ENCODE peak calls at places on chromosomes 11 and 22, in five cellular contexts. L is trophoblast cell, E is IMR-90, G is neuronal stem cell, U is H1. R is an unnamed sample.
A peak's percentile ranks its signal among the peaks of the same experiment; 100 is the strongest.

GRCh38 chr11:120514541-120515121 is 3.1 kb downstream of the GRIK4 start:
- DNase-seq in L (no peak), E (no peak), G (no peak), U (no peak), R (no peak)

GRCh38 chr11:32297629-32298028 is 137.7 kb downstream of the WT1 start:
- DNase-seq in L (peak; percentile 37), E (peak; percentile 36), G (no peak), U (no peak), R (no peak)

GRCh38 chr11:16874275-16874975 is 136.0 kb downstream of the C11orf58 start:
- DNase-seq in L (no peak), E (no peak), G (no peak), U (no peak), R (no peak)

GRCh38 chr22:45883811-45884170 is 93.2 kb downstream of the WNT7B start:
- DNase-seq in L (no peak), E (no peak), G (no peak), U (no peak), R (peak; percentile 12)

GRCh38 chr11:28535677-28536076 is 427.5 kb downstream of the METTL15 start:
- DNase-seq in L (peak; percentile 36), E (no peak), G (no peak), U (no peak), R (no peak)

GRCh38 chr11:3162410-3163240 is 2.5 kb downstream of the OSBPL5 start:
- DNase-seq in L (no peak), E (no peak), G (no peak), U (no peak), R (no peak)

GRCh38 chr11:63813035-63813562 is at the start of gene SPINDOC:
- DNase-seq in L (peak; percentile 71), E (peak; percentile 47), G (peak; percentile 77), U (peak; percentile 88), R (peak; percentile 73)

GRCh38 chr11:88414981-88415391 is 77.5 kb upstream of the CTSC start:
- DNase-seq in L (no peak), E (peak; percentile 44), G (no peak), U (no peak), R (no peak)

GRCh38 chr11:125945797-125946520 is at the start of gene VSIG10L2:
- DNase-seq in L (no peak), E (no peak), G (no peak), U (no peak), R (no peak)

GRCh38 chr11:105432241-105432995 is 177.5 kb upstream of the GRIA4 start:
- DNase-seq in L (no peak), E (no peak), G (no peak), U (no peak), R (no peak)

GRCh38 chr11:11329062-11329806 is 23.8 kb downstream of the CSNK2A3 start:
- DNase-seq in L (peak; percentile 76), E (no peak), G (no peak), U (no peak), R (no peak)

GRCh38 chr22:26464312-26464711 is 19.3 kb downstream of the HPS4 start:
- DNase-seq in L (peak; percentile 97), E (no peak), G (no peak), U (no peak), R (no peak)

GRCh38 chr11:62680825-62681240 is 2.0 kb upstream of the UBXN1 start:
- DNase-seq in L (peak; percentile 69), E (peak; percentile 87), G (no peak), U (no peak), R (no peak)

GRCh38 chr22:22720724-22721261 is 76.4 kb downstream of the GGTLC2 start:
- DNase-seq in L (peak; percentile 96), E (no peak), G (no peak), U (no peak), R (no peak)

GRCh38 chr11:132258865-132259264 is 888.5 kb downstream of the NTM start:
- DNase-seq in L (no peak), E (peak; percentile 72), G (no peak), U (no peak), R (no peak)

GRCh38 chr22:44023404-44024287 is 456 bp upstream of the PARVB start:
- DNase-seq in L (peak; percentile 19), E (peak; percentile 12), G (no peak), U (peak; percentile 60), R (peak; percentile 42)

GRCh38 chr22:31179345-31179744 is 19.4 kb downstream of the RNF185 start:
- DNase-seq in L (no peak), E (peak; percentile 23), G (no peak), U (no peak), R (no peak)

GRCh38 chr11:110088535-110089344 is 4.5 kb upstream of the ZC3H12C start:
- DNase-seq in L (no peak), E (no peak), G (no peak), U (no peak), R (no peak)

GRCh38 chr11:64766881-64767280 is 7.1 kb upstream of the PYGM start:
- DNase-seq in L (no peak), E (no peak), G (no peak), U (no peak), R (no peak)

GRCh38 chr11:65439331-65440181 is 17.0 kb downstream of the NEAT1 start:
- DNase-seq in L (peak; percentile 32), E (peak; percentile 48), G (no peak), U (no peak), R (no peak)

GRCh38 chr11:118689503-118689851 is 10.0 kb upstream of the TREH start:
- DNase-seq in L (no peak), E (no peak), G (peak; percentile 18), U (no peak), R (no peak)

GRCh38 chr11:118689852-118690552 is 10.6 kb upstream of the TREH start:
- DNase-seq in L (peak; percentile 90), E (peak; percentile 73), G (peak; percentile 81), U (peak; percentile 99), R (peak; percentile 98)

GRCh38 chr11:118687906-118688305 is 8.5 kb upstream of the TREH start:
- DNase-seq in L (no peak), E (no peak), G (no peak), U (no peak), R (no peak)

GRCh38 chr11:118690553-118691304 is 11.3 kb upstream of the TREH start:
- DNase-seq in L (no peak), E (no peak), G (no peak), U (no peak), R (no peak)

DNA sequence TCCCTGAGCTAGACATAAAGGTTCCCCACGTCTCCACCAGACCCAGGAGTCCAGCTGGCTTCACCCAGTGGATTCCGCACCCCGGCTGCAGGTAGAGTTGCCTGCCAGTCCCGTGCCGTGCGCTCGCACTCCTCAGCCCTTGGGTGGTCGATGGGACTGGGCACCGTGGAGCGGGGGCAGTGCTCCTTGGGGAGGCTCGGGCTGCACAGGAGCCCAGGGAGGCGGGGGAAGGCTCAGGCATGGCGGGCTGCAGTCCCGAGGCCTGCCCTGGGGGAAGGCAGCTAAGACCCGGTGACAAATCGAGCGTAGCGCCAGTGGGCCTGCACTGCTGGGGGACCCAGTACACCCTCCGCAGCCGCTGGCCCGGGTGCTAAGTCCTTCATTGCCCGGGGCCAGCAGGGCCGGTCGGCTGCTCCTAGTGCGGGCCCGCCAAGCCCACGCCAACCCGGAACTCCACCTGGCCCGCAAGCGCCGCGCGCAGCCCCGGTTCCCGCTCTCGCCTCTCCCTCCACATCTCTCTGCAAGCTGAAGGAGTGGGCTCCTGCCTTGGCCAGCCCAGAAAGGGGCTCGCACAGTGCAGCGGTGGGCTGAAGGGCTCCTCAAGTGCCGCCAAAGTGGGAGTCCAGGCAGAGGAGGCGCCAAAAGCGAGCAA is 9.5 kb upstream of the TREH start:
- DNase-seq in L (no peak), E (no peak), G (no peak), U (no peak), R (no peak)
- H3K9ac ChIP-seq in L (no peak overlapping the region), E (no peak overlapping the region), G (peak overlapping the region; percentile 70), U (no peak overlapping the region), R (no peak overlapping the region)

DNA sequence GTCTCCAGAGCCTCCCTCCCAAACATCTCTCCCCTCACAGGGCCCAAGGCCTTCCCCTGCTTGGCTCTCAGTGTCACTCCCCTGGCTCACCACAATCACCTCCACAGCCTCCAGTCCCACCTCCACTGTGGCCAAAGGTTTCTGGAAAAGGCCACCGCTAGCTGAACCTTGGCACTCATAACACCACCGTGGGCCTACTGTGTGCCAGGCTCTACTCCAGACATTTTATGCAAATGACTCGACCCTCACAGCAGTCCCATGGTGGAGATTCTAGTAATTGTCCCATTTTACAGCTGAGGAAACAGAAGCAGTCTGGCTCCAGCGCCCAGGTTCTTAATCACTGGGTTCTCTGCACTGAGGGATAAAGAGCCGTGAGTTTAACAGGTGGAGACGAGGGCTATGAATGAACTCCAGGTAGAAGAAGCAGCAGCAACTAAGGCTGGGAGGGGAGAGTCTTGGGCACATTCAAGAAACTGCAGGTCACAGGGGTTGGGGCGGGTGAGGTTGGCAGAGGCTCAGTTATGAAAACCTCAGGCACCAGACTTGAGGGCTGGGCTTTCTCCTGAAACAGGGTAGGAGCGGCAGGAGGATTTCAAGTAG is 12.3 kb downstream of the P2RY2 start:
- DNase-seq in L (no peak), E (no peak), G (no peak), U (no peak), R (no peak)
- H2BK5ac ChIP-seq in L (no peak overlapping the region), E (no peak overlapping the region), G (no peak overlapping the region), U (no peak overlapping the region), R (no peak overlapping the region)

DNA sequence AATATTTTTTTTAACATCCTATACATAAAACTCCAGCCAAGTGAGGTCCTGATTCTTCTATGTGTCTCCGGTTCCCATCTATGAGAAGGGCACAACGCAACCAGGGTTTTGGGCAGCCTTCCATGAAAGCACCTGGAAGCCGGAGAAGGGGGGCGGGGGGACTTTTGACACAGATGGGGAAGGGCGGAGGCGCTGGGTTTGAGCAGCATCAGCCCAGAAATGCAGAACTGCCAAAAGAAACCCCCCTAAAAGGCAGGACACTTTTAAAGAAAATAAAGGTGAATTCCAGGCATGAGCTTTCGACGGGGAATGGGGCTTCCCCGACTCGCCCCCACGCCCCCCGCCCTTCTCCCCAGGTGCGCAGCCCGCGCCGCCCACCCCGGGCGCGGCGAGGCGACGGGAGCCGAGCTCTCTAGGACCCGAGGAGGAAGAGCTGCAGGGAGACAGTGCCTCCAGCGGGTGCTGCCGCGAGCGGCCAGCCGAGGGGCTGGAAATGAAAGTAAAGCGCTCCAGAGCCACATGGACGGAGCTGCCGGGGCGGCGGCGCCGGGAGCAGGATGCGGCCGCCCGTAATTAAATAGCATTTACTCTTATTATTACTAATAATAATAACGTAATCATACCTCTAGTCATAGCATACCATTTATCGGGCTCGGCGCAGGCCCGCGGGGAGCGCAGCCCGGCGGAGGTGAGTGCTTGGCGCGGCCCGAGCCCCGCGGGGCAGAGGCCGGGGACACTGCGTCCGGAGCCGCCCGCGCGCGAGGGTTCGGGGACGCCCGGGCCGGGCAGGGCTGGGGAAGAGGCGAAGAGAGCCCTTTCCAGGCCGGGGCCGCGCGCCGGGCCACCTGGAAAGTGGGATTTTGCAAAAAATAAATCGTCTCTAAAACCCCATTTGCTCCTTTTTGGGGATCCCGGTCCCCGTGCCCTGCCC is at the start of gene ZC3H7B:
- DNase-seq in L (peak; percentile 86), E (peak; percentile 74), G (peak; percentile 65), U (peak; percentile 82), R (peak; percentile 82)
- H3K14ac ChIP-seq in L (peak within 1 kb of the TSS; percentile 96), E (peak within 1 kb of the TSS; percentile 96), G (peak within 1 kb of the TSS; percentile 31), U (no peak within 1 kb of the TSS), R (peak within 1 kb of the TSS; percentile 37)

GRCh38 chr11:71170619-71171018 is 81.8 kb downstream of the SHANK2 start:
- DNase-seq in L (no peak), E (no peak), G (no peak), U (no peak), R (no peak)

GRCh38 chr11:71171024-71171423 is 81.4 kb downstream of the SHANK2 start:
- DNase-seq in L (no peak), E (no peak), G (no peak), U (no peak), R (no peak)

GRCh38 chr11:71172680-71173079 is 79.7 kb downstream of the SHANK2 start:
- DNase-seq in L (no peak), E (no peak), G (no peak), U (no peak), R (no peak)

GRCh38 chr11:71171576-71171975 is 80.8 kb downstream of the SHANK2 start:
- DNase-seq in L (no peak), E (no peak), G (no peak), U (no peak), R (no peak)

GRCh38 chr11:71169328-71169727 is 83.0 kb downstream of the SHANK2 start:
- DNase-seq in L (no peak), E (no peak), G (no peak), U (no peak), R (no peak)
- H3K9ac ChIP-seq in L (no peak overlapping the region), E (no peak overlapping the region), G (no peak overlapping the region), U (no peak overlapping the region), R (no peak overlapping the region)

R was measured in H9.